ENCODE peak calls at places on chromosomes 3 and 15, in four cellular contexts. One of them, this sample, is unnamed.

GRCh38 chr3:8069981-8070380 is 431.6 kb upstream of the LMCD1 start:
- DNase-seq in NCI-H460: no peak
- DNase-seq in progenitor cell of endocrine pancreas: no peak
- DNase-seq in stimulated activated CD4-positive, alpha-beta T cell treated with anti-CD3 and anti-CD28 coated beads, Interleukin-4, amount 100 ng/mL, for 24 hours: no peak
- DNase-seq in this sample: no peak

GRCh38 chr3:100040446-100040845 is 73.9 kb downstream of the FILIP1L start:
- DNase-seq in NCI-H460: no peak
- DNase-seq in stimulated activated CD4-positive, alpha-beta T cell treated with anti-CD3 and anti-CD28 coated beads, Interleukin-4, amount 100 ng/mL, for 24 hours: no peak
- DNase-seq in progenitor cell of endocrine pancreas: no peak
- DNase-seq in this sample: no peak

GRCh38 chr15:49155834-49156627 is 632 bp upstream of the COPS2 start:
- DNase-seq in NCI-H460: no peak
- DNase-seq in stimulated activated CD4-positive, alpha-beta T cell treated with anti-CD3 and anti-CD28 coated beads, Interleukin-4, amount 100 ng/mL, for 24 hours: no peak
- DNase-seq in progenitor cell of endocrine pancreas: no peak
- DNase-seq in this sample: peak; percentile 11

GRCh38 chr15:34318277-34319079 is 19.1 kb downstream of the SLC12A6 start:
- DNase-seq in stimulated activated CD4-positive, alpha-beta T cell treated with anti-CD3 and anti-CD28 coated beads, Interleukin-4, amount 100 ng/mL, for 24 hours: no peak
- DNase-seq in NCI-H460: peak; percentile 48
- DNase-seq in progenitor cell of endocrine pancreas: no peak
- DNase-seq in this sample: peak; percentile 23

GRCh38 chr3:129595544-129596193 is 10.8 kb downstream of the PLXND1 start:
- DNase-seq in NCI-H460: no peak
- DNase-seq in stimulated activated CD4-positive, alpha-beta T cell treated with anti-CD3 and anti-CD28 coated beads, Interleukin-4, amount 100 ng/mL, for 24 hours: no peak
- DNase-seq in progenitor cell of endocrine pancreas: no peak
- DNase-seq in this sample: no peak

GRCh38 chr15:45198337-45199135 is 10.8 kb upstream of the SHF start:
- DNase-seq in progenitor cell of endocrine pancreas: peak; percentile 91
- DNase-seq in stimulated activated CD4-positive, alpha-beta T cell treated with anti-CD3 and anti-CD28 coated beads, Interleukin-4, amount 100 ng/mL, for 24 hours: peak; percentile 95
- DNase-seq in NCI-H460: peak; percentile 95
- DNase-seq in this sample: peak; percentile 95

GRCh38 chr3:64267774-64268604 is 42.7 kb upstream of the PRICKLE2 start:
- DNase-seq in stimulated activated CD4-positive, alpha-beta T cell treated with anti-CD3 and anti-CD28 coated beads, Interleukin-4, amount 100 ng/mL, for 24 hours: no peak
- DNase-seq in NCI-H460: no peak
- DNase-seq in progenitor cell of endocrine pancreas: peak; percentile 45
- DNase-seq in this sample: no peak

GRCh38 chr3:138383715-138384114 is 35.3 kb downstream of the MRAS start:
- DNase-seq in progenitor cell of endocrine pancreas: no peak
- DNase-seq in NCI-H460: no peak
- DNase-seq in stimulated activated CD4-positive, alpha-beta T cell treated with anti-CD3 and anti-CD28 coated beads, Interleukin-4, amount 100 ng/mL, for 24 hours: no peak
- DNase-seq in this sample: no peak

GRCh38 chr3:114093001-114093350 is 36.4 kb downstream of the QTRT2 start:
- DNase-seq in NCI-H460: no peak
- DNase-seq in stimulated activated CD4-positive, alpha-beta T cell treated with anti-CD3 and anti-CD28 coated beads, Interleukin-4, amount 100 ng/mL, for 24 hours: no peak
- DNase-seq in progenitor cell of endocrine pancreas: no peak
- DNase-seq in this sample: no peak

GRCh38 chr15:41989573-41990242 is 17.4 kb upstream of the EHD4 start:
- DNase-seq in NCI-H460: peak; percentile 67
- DNase-seq in stimulated activated CD4-positive, alpha-beta T cell treated with anti-CD3 and anti-CD28 coated beads, Interleukin-4, amount 100 ng/mL, for 24 hours: peak; percentile 89
- DNase-seq in progenitor cell of endocrine pancreas: peak; percentile 93
- DNase-seq in this sample: peak; percentile 77

GRCh38 chr15:87401986-87402385 is 854.6 kb downstream of the NTRK3 start:
- DNase-seq in progenitor cell of endocrine pancreas: no peak
- DNase-seq in stimulated activated CD4-positive, alpha-beta T cell treated with anti-CD3 and anti-CD28 coated beads, Interleukin-4, amount 100 ng/mL, for 24 hours: no peak
- DNase-seq in NCI-H460: no peak
- DNase-seq in this sample: no peak

GRCh38 chr3:69288161-69288895 is 97.6 kb downstream of the FRMD4B start:
- DNase-seq in stimulated activated CD4-positive, alpha-beta T cell treated with anti-CD3 and anti-CD28 coated beads, Interleukin-4, amount 100 ng/mL, for 24 hours: peak; percentile 70
- DNase-seq in NCI-H460: no peak
- DNase-seq in progenitor cell of endocrine pancreas: no peak
- DNase-seq in this sample: no peak

GRCh38 chr3:159724627-159725026 is 264.0 kb upstream of the IL12A start:
- DNase-seq in NCI-H460: no peak
- DNase-seq in stimulated activated CD4-positive, alpha-beta T cell treated with anti-CD3 and anti-CD28 coated beads, Interleukin-4, amount 100 ng/mL, for 24 hours: no peak
- DNase-seq in progenitor cell of endocrine pancreas: no peak
- DNase-seq in this sample: no peak